ENCODE peak calls at places on chromosomes 2 and 18, in six cellular contexts. W is choroid plexus epithelial cell, G is K562, Y is GM12865, N is tibial artery, L is breast epithelium. Q is an unnamed sample.

GRCh38 chr2:154291511-154291910 is 407.0 kb upstream of the KCNJ3 start:
- DNase-seq in Y (no peak), W (no peak), L (no peak), N (no peak), G (no peak), Q (no peak)

GRCh38 chr2:8547284-8548064 is 134.4 kb upstream of the ID2 start:
- DNase-seq in L (no peak), N (no peak), G (no peak), W (no peak), Y (no peak), Q (peak)

GRCh38 chr2:85695121-85695520 is 963 bp downstream of the GNLY start:
- DNase-seq in W (no peak), L (no peak), G (no peak), N (no peak), Y (no peak), Q (no peak)

GRCh38 chr2:118492335-118492734 is 355.1 kb downstream of the EN1 start:
- DNase-seq in N (no peak), Y (peak), L (no peak), G (no peak), W (peak), Q (no peak)

GRCh38 chr18:70288171-70288850 is 534 bp upstream of the SOCS6 start:
- DNase-seq in W (peak), Y (no peak), L (no peak), G (peak), N (no peak), Q (no peak)

GRCh38 chr2:42788-43187 is 3.5 kb downstream of the FAM110C start:
- DNase-seq in W (no peak), G (no peak), N (no peak), L (no peak), Y (no peak), Q (no peak)

GRCh38 chr18:29063346-29063745 is 886.4 kb upstream of the CDH2 start:
- DNase-seq in W (no peak), Y (no peak), N (no peak), L (no peak), G (no peak), Q (no peak)

GRCh38 chr2:173291412-173291811 is 63.3 kb upstream of the CDCA7 start:
- DNase-seq in W (no peak), L (no peak), G (peak), N (no peak), Y (no peak), Q (no peak)

GRCh38 chr2:86453838-86454237 is 12.7 kb downstream of the KDM3A start:
- DNase-seq in L (no peak), Y (no peak), G (no peak), W (peak), N (peak), Q (no peak)

GRCh38 chr2:83782122-83782521 is 677.0 kb downstream of the SUCLG1 start:
- DNase-seq in N (no peak), W (no peak), L (no peak), G (no peak), Y (no peak), Q (no peak)

GRCh38 chr18:56795381-56795780 is 144.2 kb downstream of the WDR7 start:
- DNase-seq in Y (no peak), W (no peak), N (no peak), G (no peak), L (no peak), Q (no peak)

GRCh38 chr2:237885171-237885930 is 25.9 kb downstream of the RAMP1 start:
- DNase-seq in W (no peak), N (no peak), Y (no peak), L (no peak), G (no peak), Q (peak)

GRCh38 chr2:27128810-27129571 is 5.4 kb downstream of the ABHD1 start:
- DNase-seq in Y (no peak), G (no peak), N (no peak), L (no peak), W (no peak), Q (no peak)

DNA sequence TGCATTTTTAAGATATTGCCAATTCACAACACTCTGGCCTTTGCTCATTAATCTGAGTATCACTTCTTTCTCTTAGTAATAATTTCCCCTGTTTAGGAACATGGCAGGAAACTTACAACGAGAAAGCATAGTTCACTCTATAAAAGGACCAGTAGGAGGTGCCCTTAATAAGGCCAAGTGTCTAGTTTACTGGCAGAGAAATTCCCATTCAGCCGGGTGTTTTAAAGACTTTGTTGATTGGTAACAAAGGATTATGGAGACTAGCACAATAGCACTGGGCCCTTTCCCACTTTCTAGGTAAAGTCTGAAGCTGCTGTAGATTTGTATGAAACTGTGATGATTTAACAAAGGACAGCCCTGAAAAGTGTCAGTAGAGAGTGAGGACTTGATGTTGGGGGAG is 3.1 kb downstream of the DCC start:
- DNase-seq in N (no peak), G (no peak), L (no peak), W (peak), Y (peak), Q (no peak)
- TF ChIP-seq CTCF in N (no peak), G (no peak), L (no peak), W (peak), Y (peak), Q (no peak)

GRCh38 chr2:206086683-206087350 is 843 bp upstream of the INO80D start:
- DNase-seq in G (peak), Y (peak), L (no peak), W (peak), N (no peak), Q (no peak)

GRCh38 chr2:206083602-206084467 is 2.1 kb downstream of the INO80D start:
- DNase-seq in G (no peak), Y (peak), L (no peak), W (peak), N (no peak), Q (no peak)

GRCh38 chr2:206084468-206084869 is 1.5 kb downstream of the INO80D start:
- DNase-seq in N (peak), L (peak), Y (peak), W (peak), G (peak), Q (no peak)

GRCh38 chr2:206084870-206085741 is 868 bp downstream of the INO80D start:
- DNase-seq in N (peak), Y (peak), W (peak), L (peak), G (peak), Q (peak)

GRCh38 chr2:206085742-206086445 is at the start of gene INO80D:
- DNase-seq in L (peak), Y (peak), N (peak), G (peak), W (peak), Q (peak)
- TF ChIP-seq CTCF in L (peak), Y (peak), N (peak), G (peak), W (peak), Q (peak)

GRCh38 chr2:120914839-120915521 is 179.3 kb downstream of the GLI2 start:
- DNase-seq in Y (no peak), L (peak), W (peak), G (peak), N (peak), Q (no peak)
- TF ChIP-seq CTCF in Y (no peak), L (no peak), W (no peak), G (peak), N (peak), Q (no peak)

GRCh38 chr2:127142663-127143630 is 36.0 kb upstream of the BIN1 start:
- DNase-seq in G (no peak), N (no peak), Y (no peak), L (no peak), W (peak), Q (no peak)
- TF ChIP-seq CTCF in G (no peak), N (no peak), Y (no peak), L (no peak), W (peak), Q (no peak)

GRCh38 chr2:61244694-61245093 is 82.7 kb downstream of the C2orf74 start:
- DNase-seq in W (no peak), Y (no peak), N (no peak), G (no peak), L (no peak), Q (no peak)
- TF ChIP-seq CTCF in W (no peak), Y (no peak), N (no peak), G (no peak), L (no peak), Q (no peak)

GRCh38 chr2:160380000-160380570 is 113.5 kb downstream of the RBMS1 start:
- DNase-seq in N (no peak), Y (no peak), L (no peak), W (no peak), G (no peak), Q (no peak)

GRCh38 chr2:160381425-160381951 is 112.1 kb downstream of the RBMS1 start:
- DNase-seq in Y (no peak), N (no peak), G (no peak), L (no peak), W (peak), Q (no peak)

GRCh38 chr2:160380613-160381012 is 113.0 kb downstream of the RBMS1 start:
- DNase-seq in N (no peak), L (no peak), G (no peak), W (no peak), Y (no peak), Q (no peak)

GRCh38 chr2:160377204-160377995 is 116.2 kb downstream of the RBMS1 start:
- DNase-seq in N (no peak), Y (no peak), W (peak), G (no peak), L (no peak), Q (no peak)

GRCh38 chr2:160379399-160379798 is 114.2 kb downstream of the RBMS1 start:
- DNase-seq in G (no peak), Y (no peak), W (peak), N (no peak), L (no peak), Q (no peak)
- TF ChIP-seq CTCF in G (no peak), Y (no peak), W (no peak), N (no peak), L (no peak), Q (no peak)

GRCh38 chr2:152557273-152557879 is 159.9 kb downstream of the PRPF40A start:
- DNase-seq in W (no peak), L (no peak), Y (no peak), G (no peak), N (no peak), Q (no peak)

GRCh38 chr2:152552868-152553267 is 164.4 kb downstream of the PRPF40A start:
- DNase-seq in L (no peak), Y (no peak), W (no peak), G (no peak), N (no peak), Q (no peak)

GRCh38 chr2:152553518-152553917 is 163.7 kb downstream of the PRPF40A start:
- DNase-seq in G (no peak), W (no peak), Y (no peak), N (no peak), L (no peak), Q (no peak)

GRCh38 chr2:152556506-152556905 is 160.8 kb downstream of the PRPF40A start:
- DNase-seq in G (no peak), N (no peak), W (no peak), Y (no peak), L (no peak), Q (no peak)

GRCh38 chr2:152555048-152555447 is 162.2 kb downstream of the PRPF40A start:
- DNase-seq in Y (no peak), L (no peak), W (peak), G (no peak), N (no peak), Q (no peak)
- TF ChIP-seq CTCF in Y (no peak), L (no peak), W (peak), G (no peak), N (no peak), Q (no peak)

Q was measured in CD14-positive monocyte.